ENCODE peak calls at places on chromosome X, in ten cellular contexts. C is right lobe of liver; S is mammary epithelial cell; T is naive thymus-derived CD4-positive, alpha-beta T cell; G is A673; H is CD8-positive, alpha-beta memory T cell; J is body of pancreas; F is GM23248; D is tibial artery; V is right atrium auricular region. O is an unnamed sample.

GRCh38 chrX:137575596-137576255 is 9.8 kb downstream of the ZIC3 start:
- DNase-seq in C (no peak), S (no peak), T (no peak), G (no peak), H (no peak), J (no peak), F (no peak), D (no peak), V (no peak), O (no peak)

GRCh38 chrX:154836163-154836562 is 1.7 kb upstream of the SMIM9 start:
- DNase-seq in C (no peak), S (no peak), T (no peak), G (no peak), H (no peak), J (no peak), F (no peak), D (no peak), V (no peak), O (no peak)

GRCh38 chrX:63408050-63408449 is 56.9 kb upstream of the SPIN4 start:
- DNase-seq in C (no peak), S (no peak), T (no peak), G (no peak), H (no peak), J (no peak), F (no peak), D (no peak), V (no peak), O (no peak)

GRCh38 chrX:13126785-13127184 is 82.4 kb upstream of the FAM9C start:
- DNase-seq in C (no peak), S (no peak), T (no peak), G (no peak), H (no peak), J (no peak), F (peak), D (no peak), V (no peak), O (no peak)

GRCh38 chrX:38232287-38232686 is 11.6 kb upstream of the SRPX start:
- DNase-seq in C (no peak), S (peak), T (no peak), G (no peak), H (no peak), J (no peak), F (peak), D (no peak), V (no peak), O (no peak)

GRCh38 chrX:1389993-1390285 is 2.0 kb downstream of the SLC25A6 start:
- DNase-seq in C (peak), S (no peak), T (no peak), G (no peak), H (no peak), J (no peak), F (no peak), D (no peak), V (peak), O (peak)

GRCh38 chrX:71923516-71923915 is 12.9 kb downstream of the NHSL2 start:
- DNase-seq in C (no peak), S (no peak), T (no peak), G (no peak), H (no peak), J (no peak), F (peak), D (peak), V (no peak), O (no peak)

GRCh38 chrX:120429776-120430535 is 39.1 kb downstream of the LAMP2 start:
- DNase-seq in C (no peak), S (no peak), T (no peak), G (no peak), H (no peak), J (no peak), F (no peak), D (no peak), V (no peak), O (no peak)

GRCh38 chrX:21374163-21374993 is at the start of gene CNKSR2:
- DNase-seq in C (peak), S (peak), T (peak), G (peak), H (peak), J (peak), F (peak), D (peak), V (no peak), O (no peak)

GRCh38 chrX:114675365-114675764 is 91.5 kb downstream of the HTR2C start:
- DNase-seq in C (no peak), S (no peak), T (no peak), G (no peak), H (no peak), J (no peak), F (peak), D (no peak), V (no peak), O (no peak)

DNA sequence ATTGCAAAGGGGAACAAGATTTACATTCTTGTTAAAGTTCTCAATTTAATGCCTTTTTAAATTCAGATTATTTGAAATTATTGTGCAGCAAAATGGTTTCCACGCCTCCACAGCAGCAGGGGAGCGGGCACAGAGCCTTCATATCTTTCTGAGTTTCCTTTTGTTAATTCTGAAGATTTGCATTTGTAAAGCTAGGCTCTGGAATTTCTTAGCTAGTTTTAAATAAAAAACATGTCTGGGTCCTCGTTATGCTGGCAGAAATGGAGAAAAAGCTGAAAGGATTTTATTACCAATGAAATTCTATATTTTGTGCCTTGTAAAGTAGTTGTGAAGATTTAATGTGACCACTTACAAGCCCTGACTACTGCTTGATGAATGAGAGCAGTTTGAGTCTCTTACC is 40.8 kb upstream of the MAGED1 start:
- DNase-seq in C (no peak), S (no peak), T (no peak), G (peak), H (no peak), J (no peak), F (no peak), D (no peak), V (no peak), O (no peak)
- H3K27ac ChIP-seq in C (no peak), S (no peak), T (no peak), G (no peak), H (no peak), J (no peak), F (no peak), D (no peak), V (no peak), O (no peak)

DNA sequence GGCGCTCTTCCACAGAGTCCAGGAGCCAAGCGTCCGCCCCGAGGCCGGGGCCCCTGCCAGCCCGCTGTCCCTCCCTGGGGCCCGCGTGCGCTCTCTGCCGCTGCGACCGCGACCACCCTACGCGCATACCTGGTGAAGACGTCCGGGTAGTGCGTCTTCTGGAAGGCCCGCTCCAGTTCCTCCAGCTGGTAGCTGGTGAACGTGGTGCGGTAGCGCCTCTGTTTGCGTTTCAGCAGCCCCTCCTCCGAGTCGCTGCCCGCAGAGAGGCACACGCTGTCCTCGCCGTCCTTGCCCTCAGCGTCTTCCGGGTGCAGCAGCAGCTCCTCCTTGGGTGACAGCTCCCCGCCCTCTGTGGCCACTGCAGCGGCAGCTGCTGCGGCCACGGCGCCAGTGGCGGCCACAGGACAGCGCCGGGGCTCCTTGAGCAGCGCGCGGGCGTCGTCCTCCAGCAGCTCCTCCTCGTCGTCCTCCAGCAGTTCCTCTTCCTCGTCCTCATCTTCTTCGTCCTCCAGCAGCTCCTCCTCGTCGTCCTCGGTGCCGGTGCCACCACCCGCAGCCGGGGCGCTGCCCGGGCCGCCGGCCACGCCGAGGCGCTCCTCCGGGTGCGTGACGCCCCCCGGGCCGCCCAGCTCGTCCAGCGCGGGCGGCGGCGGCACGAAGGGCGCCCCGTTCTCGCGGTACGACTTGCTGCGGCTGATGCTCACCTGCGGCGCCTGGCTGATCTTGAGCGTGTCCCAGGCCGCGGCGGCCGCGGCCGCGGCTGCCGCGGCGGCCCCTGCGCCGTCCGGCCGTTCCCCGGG is 2.8 kb downstream of the ARX start:
- DNase-seq in C (no peak), S (no peak), T (no peak), G (no peak), H (no peak), J (no peak), F (peak), D (no peak), V (no peak), O (no peak)
- H3K4me3 ChIP-seq in C (no peak), S (peak), T (no peak), G (peak), H (no peak), J (no peak), F (no peak), D (no peak), V (peak), O (no peak)

GRCh38 chrX:109485470-109486340 is 3.8 kb upstream of the GUCY2F start:
- DNase-seq in C (peak), S (peak), T (peak), G (peak), H (peak), J (peak), F (peak), D (peak), V (peak), O (peak)

GRCh38 chrX:109487640-109488039 is 5.8 kb upstream of the GUCY2F start:
- DNase-seq in C (no peak), S (no peak), T (no peak), G (no peak), H (no peak), J (no peak), F (no peak), D (no peak), V (no peak), O (no peak)

GRCh38 chrX:109484886-109485285 is 3.0 kb upstream of the GUCY2F start:
- DNase-seq in C (no peak), S (peak), T (no peak), G (no peak), H (no peak), J (no peak), F (no peak), D (no peak), V (no peak), O (no peak)

GRCh38 chrX:109481986-109482385 is at the start of gene GUCY2F:
- DNase-seq in C (no peak), S (no peak), T (no peak), G (no peak), H (no peak), J (no peak), F (no peak), D (no peak), V (no peak), O (no peak)
- H3K27ac ChIP-seq in C (no peak), S (no peak), T (no peak), G (peak), H (no peak), J (no peak), F (no peak), D (no peak), V (no peak), O (no peak)

DNA sequence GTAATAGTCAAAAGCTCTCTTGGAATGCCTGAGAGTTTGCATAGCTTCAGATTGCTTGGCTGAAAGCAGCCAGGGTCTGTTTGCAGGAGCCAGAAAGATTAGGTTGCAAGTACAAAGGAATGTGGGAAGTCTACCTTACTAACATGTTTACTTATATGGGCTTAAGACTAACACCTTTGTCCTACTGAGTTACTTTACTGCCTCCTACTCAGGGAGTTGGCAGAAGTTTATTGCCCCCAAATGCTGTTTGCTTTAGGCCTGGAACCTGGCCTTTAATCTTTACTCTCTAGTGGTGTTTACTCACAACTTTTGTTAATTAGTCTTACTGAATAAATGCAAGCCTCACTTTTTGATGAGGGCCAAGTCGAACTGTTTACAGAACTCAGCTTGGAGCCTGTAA is 219.4 kb upstream of the ZC4H2 start:
- DNase-seq in C (no peak), S (no peak), T (no peak), G (no peak), H (no peak), J (no peak), F (no peak), D (no peak), V (no peak), O (no peak)
- H3K4me3 ChIP-seq in C (no peak), S (no peak), T (no peak), G (no peak), H (no peak), J (no peak), F (no peak), D (no peak), V (no peak), O (no peak)

DNA sequence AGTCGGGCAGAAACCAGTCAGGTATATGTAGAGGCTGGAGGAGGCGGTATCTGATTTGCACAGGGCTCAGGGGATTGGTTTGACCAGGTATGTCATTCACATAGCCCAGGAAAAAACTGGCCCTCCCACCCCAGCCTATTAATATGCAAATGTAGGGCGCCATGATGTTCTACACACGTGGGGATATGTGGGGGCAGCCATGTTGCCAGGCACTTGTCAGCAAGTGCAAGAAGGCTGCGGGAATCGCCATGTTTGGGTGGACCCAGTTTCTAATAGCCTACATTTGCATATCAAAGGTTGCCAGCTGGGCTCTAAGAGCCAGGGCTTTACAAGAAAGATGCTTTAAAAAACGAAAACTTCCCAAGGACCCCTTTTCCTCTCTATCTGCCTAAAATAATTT is 335.1 kb downstream of the SMARCA1 start:
- DNase-seq in C (no peak), S (no peak), T (no peak), G (no peak), H (no peak), J (no peak), F (no peak), D (no peak), V (no peak), O (no peak)
- H3K27ac ChIP-seq in C (no peak), S (no peak), T (no peak), G (no peak), H (no peak), J (no peak), F (no peak), D (no peak), V (no peak), O (no peak)

GRCh38 chrX:130028196-130028595 is 45.8 kb downstream of the BCORL1 start:
- DNase-seq in C (no peak), S (peak), T (peak), G (peak), H (peak), J (peak), F (peak), D (no peak), V (no peak), O (peak)
- H3K4me3 ChIP-seq in C (no peak), S (no peak), T (no peak), G (no peak), H (no peak), J (no peak), F (no peak), D (no peak), V (no peak), O (no peak)

DNA sequence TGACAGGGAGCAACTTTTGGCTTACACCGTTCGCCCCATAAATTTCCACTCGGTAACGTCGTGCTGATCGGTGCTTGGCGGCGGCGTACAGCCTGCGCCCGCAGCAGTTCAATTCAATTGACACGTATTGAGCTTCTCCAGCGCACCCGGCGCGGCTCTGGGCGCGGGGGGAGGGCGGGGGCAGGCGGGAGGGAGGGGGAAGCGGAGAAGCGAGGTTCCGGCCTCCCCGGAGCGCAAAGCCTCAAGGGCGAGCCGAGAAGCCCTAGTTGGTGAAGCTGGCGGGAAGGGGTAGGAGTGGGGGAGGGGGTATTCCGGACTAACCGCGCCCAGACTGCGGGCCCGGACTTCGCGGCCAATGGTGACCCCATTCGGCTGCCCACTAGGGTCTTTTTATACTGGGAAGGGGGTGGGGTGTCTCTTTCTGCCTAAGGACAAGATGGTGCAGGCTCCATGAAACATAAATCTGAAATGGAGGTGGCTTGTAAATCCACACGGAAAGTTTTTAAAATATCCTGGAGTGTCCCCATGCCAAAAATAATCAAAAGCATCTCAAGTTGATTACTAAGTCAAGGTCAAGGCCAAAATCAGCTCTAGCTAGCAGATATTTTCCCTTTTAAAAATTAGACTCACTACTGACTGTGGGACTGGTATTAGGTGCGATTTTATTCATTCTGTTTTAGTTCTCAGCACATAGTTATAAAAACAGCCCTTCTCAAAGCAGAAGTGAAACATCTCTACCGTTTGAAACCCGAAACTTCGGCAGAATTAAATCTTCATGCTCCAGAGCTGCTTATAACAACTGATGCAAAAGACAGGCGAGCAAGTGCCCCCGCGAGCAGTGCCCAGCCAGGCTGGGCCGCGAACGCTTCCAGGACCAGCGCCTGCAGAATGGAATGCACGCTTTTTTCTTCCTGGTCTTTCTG is 1.5 kb upstream of the BCOR start:
- DNase-seq in C (peak), S (no peak), T (peak), G (no peak), H (peak), J (peak), F (peak), D (peak), V (no peak), O (peak)
- H3K27ac ChIP-seq in C (no peak), S (no peak), T (peak), G (peak), H (peak), J (peak), F (peak), D (peak), V (peak), O (no peak)

GRCh38 chrX:47577901-47578300 is 4.3 kb upstream of the TIMP1 start:
- DNase-seq in C (no peak), S (no peak), T (no peak), G (no peak), H (no peak), J (no peak), F (no peak), D (no peak), V (peak), O (no peak)
- H3K4me3 ChIP-seq in C (no peak), S (no peak), T (no peak), G (no peak), H (no peak), J (no peak), F (no peak), D (no peak), V (no peak), O (no peak)

GRCh38 chrX:11111947-11112346 is 815 bp downstream of the HCCS start:
- DNase-seq in C (no peak), S (no peak), T (no peak), G (no peak), H (no peak), J (no peak), F (no peak), D (no peak), V (no peak), O (no peak)
- H3K27ac ChIP-seq in C (peak), S (peak), T (peak), G (peak), H (peak), J (no peak), F (peak), D (peak), V (peak), O (peak)

GRCh38 chrX:48683411-48683982 is at the start of gene WAS:
- DNase-seq in C (no peak), S (no peak), T (peak), G (no peak), H (peak), J (no peak), F (no peak), D (no peak), V (no peak), O (no peak)
- H3K4me3 ChIP-seq in C (no peak), S (no peak), T (peak), G (no peak), H (peak), J (no peak), F (no peak), D (peak), V (peak), O (no peak)

O was measured in adrenal gland.